ENCODE peak calls at places on chromosomes 11 and 22, in four cellular contexts. N, J, G and V are unnamed samples.

GRCh38 chr11:125224391-125225015 is 60.0 kb downstream of the PKNOX2 start:
- DNase-seq in G (no peak), N (peak; percentile 60), J (no peak), V (peak; percentile 53)

GRCh38 chr11:128796275-128796674 is 70.8 kb downstream of the KCNJ1 start:
- DNase-seq in G (no peak), N (peak; percentile 29), J (no peak), V (no peak)

GRCh38 chr11:13777341-13777985 is 109.0 kb downstream of the FAR1 start:
- DNase-seq in N (no peak), G (no peak), J (no peak), V (no peak)

GRCh38 chr11:115843116-115843515 is 338.9 kb upstream of the CADM1 start:
- DNase-seq in N (no peak), J (no peak), G (no peak), V (no peak)

GRCh38 chr22:37545703-37546435 is 14.4 kb upstream of the CDC42EP1 start:
- DNase-seq in G (no peak), J (peak; percentile 90), N (peak; percentile 94), V (no peak)

GRCh38 chr11:125261471-125262087 is 97.0 kb downstream of the PKNOX2 start:
- DNase-seq in G (no peak), N (peak; percentile 27), J (no peak), V (no peak)

GRCh38 chr22:30202531-30203006 is 44.0 kb downstream of the LIF start:
- DNase-seq in J (peak; percentile 69), N (peak; percentile 83), G (no peak), V (no peak)

GRCh38 chr11:100557830-100558611 is 129.1 kb upstream of the ARHGAP42 start:
- DNase-seq in J (no peak), N (peak; percentile 76), G (no peak), V (no peak)

GRCh38 chr11:46953093-46953492 is 16.5 kb downstream of the CSTPP1 start:
- DNase-seq in J (no peak), N (no peak), G (no peak), V (no peak)

GRCh38 chr11:97895572-97895971 is 1125.2 kb upstream of the CNTN5 start:
- DNase-seq in N (no peak), G (no peak), J (no peak), V (no peak)

GRCh38 chr11:112364962-112365481 is 104.4 kb upstream of the PLET1 start:
- DNase-seq in G (no peak), N (peak; percentile 95), J (no peak), V (no peak)

GRCh38 chr11:81197396-81197795 is 1536.3 kb downstream of the FAM181B start:
- DNase-seq in J (no peak), G (no peak), N (no peak), V (no peak)

GRCh38 chr11:18986744-18987143 is 47.5 kb upstream of the MRGPRX1 start:
- DNase-seq in G (no peak), J (no peak), N (no peak), V (no peak)

DNA sequence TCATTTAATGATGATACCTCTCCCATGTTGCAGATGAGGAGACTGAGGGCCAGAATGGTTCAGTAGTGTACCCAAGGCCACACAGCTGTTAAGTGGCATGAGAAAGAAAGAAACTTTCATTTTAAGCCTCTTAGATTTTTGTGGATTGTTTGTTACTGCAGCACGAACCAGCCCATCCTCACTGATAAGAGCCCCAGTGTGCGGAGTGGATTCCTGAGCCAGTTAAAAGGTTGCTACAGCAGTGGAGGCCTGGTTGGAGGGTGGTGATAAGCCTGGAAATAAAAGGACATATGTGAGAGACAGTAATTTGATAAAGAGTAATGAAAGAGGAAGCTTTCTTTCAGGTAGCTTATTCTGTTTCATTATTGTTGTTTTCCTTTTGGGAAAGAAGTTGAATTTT is 89.0 kb downstream of the ATXN10 start:
- DNase-seq in N (no peak), J (no peak), G (no peak), V (no peak)
- H3K36me3 ChIP-seq in N (peaks cover 3% of the 10 kb centered on the region), J (no peaks in the 10 kb centered on the region), G (no peaks in the 10 kb centered on the region), V (no peaks in the 10 kb centered on the region)

GRCh38 chr11:65870706-65871681 is 1.6 kb downstream of the EFEMP2 start:
- DNase-seq in N (no peak), J (peak; percentile 53), G (no peak), V (peak; percentile 62)
- H3K36me3 ChIP-seq in N (peaks cover 29% of the 10 kb centered on the region), J (peaks cover 34% of the 10 kb centered on the region), G (no peaks in the 10 kb centered on the region), V (peaks cover 27% of the 10 kb centered on the region)

GRCh38 chr22:24054356-24054755 is 43.3 kb downstream of the CABIN1 start:
- DNase-seq in G (no peak), J (no peak), N (no peak), V (no peak)
- H3K36me3 ChIP-seq in G (peaks cover 48% of the 10 kb centered on the region), J (peaks cover 88% of the 10 kb centered on the region), N (peaks cover 10% of the 10 kb centered on the region), V (peaks cover 58% of the 10 kb centered on the region)

GRCh38 chr22:42799061-42799460 is 58.0 kb downstream of the ARFGAP3 start:
- DNase-seq in J (no peak), N (no peak), G (no peak), V (no peak)
- H3K36me3 ChIP-seq in J (peaks cover 78% of the 10 kb centered on the region), N (peaks cover 14% of the 10 kb centered on the region), G (peaks cover 5% of the 10 kb centered on the region), V (no peaks in the 10 kb centered on the region)

GRCh38 chr22:46892866-46893265 is 130.4 kb downstream of the TBC1D22A start:
- DNase-seq in G (no peak), J (no peak), N (no peak), V (no peak)
- H3K36me3 ChIP-seq in G (no peaks in the 10 kb centered on the region), J (peaks cover 35% of the 10 kb centered on the region), N (peaks cover 2% of the 10 kb centered on the region), V (no peaks in the 10 kb centered on the region)

GRCh38 chr22:26912985-26913384 is 255.6 kb downstream of the MIAT start:
- DNase-seq in N (no peak), J (no peak), G (no peak), V (no peak)

GRCh38 chr22:26918236-26918635 is 260.8 kb downstream of the MIAT start:
- DNase-seq in G (no peak), J (no peak), N (no peak), V (peak; percentile 67)

GRCh38 chr22:26916236-26916635 is 258.8 kb downstream of the MIAT start:
- DNase-seq in J (no peak), G (no peak), N (no peak), V (no peak)

DNA sequence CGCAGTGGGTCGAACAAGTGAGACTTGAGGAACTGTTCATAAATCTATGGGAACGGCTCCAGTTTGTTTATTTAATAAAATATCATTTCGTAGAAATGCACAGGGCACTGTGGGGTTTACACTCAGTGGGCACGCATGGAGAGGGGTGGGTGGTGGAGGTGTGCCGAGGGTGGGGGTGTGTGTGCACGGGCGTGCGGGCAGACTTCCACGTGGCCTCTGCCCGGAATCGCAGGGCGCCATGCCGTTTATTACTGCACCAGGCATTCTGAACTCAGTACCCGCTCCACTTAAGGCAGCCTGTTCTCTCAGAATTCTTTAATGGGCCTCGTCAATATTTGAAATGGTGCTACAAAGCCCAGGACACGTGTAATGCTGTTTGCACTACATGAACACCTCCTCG is 257.4 kb downstream of the MIAT start:
- DNase-seq in G (no peak), J (no peak), N (no peak), V (no peak)
- H3K36me3 ChIP-seq in G (no peaks in the 10 kb centered on the region), J (no peaks in the 10 kb centered on the region), N (no peaks in the 10 kb centered on the region), V (no peaks in the 10 kb centered on the region)